ENCODE peak calls at places on chromosomes 2 and 18, in four cellular contexts. One of them, this sample, is unnamed.

GRCh38 chr2:120231974-120232635 is 8.9 kb upstream of the TMEM185B start:
- DNase-seq in neural progenitor cell: no peak
- DNase-seq in GM12891: peak; percentile 64
- DNase-seq in MV-4-11: peak; percentile 64
- DNase-seq in this sample: no peak

GRCh38 chr2:165790461-165790860 is 3.6 kb downstream of the GALNT3 start:
- DNase-seq in neural progenitor cell: no peak
- DNase-seq in GM12891: no peak
- DNase-seq in MV-4-11: no peak
- DNase-seq in this sample: no peak

GRCh38 chr2:156019341-156019740 is 313.2 kb downstream of the NR4A2 start:
- DNase-seq in neural progenitor cell: no peak
- DNase-seq in GM12891: no peak
- DNase-seq in MV-4-11: no peak
- DNase-seq in this sample: no peak

GRCh38 chr2:62215306-62216064 is 19.6 kb downstream of the B3GNT2 start:
- DNase-seq in neural progenitor cell: no peak
- DNase-seq in GM12891: no peak
- DNase-seq in MV-4-11: no peak
- DNase-seq in this sample: no peak

GRCh38 chr2:162007447-162008040 is 66.5 kb downstream of the DPP4 start:
- DNase-seq in neural progenitor cell: no peak
- DNase-seq in GM12891: no peak
- DNase-seq in MV-4-11: no peak
- DNase-seq in this sample: no peak

GRCh38 chr2:231099918-231100317 is 24.9 kb downstream of the HTR2B start:
- DNase-seq in neural progenitor cell: peak; percentile 41
- DNase-seq in GM12891: no peak
- DNase-seq in MV-4-11: peak; percentile 2
- DNase-seq in this sample: no peak

GRCh38 chr2:165164201-165164600 is 39.6 kb downstream of the SCN3A start:
- DNase-seq in neural progenitor cell: no peak
- DNase-seq in GM12891: no peak
- DNase-seq in MV-4-11: no peak
- DNase-seq in this sample: no peak

GRCh38 chr2:82896117-82896516 is 1563.0 kb downstream of the SUCLG1 start:
- DNase-seq in neural progenitor cell: no peak
- DNase-seq in GM12891: no peak
- DNase-seq in MV-4-11: no peak
- DNase-seq in this sample: no peak

GRCh38 chr2:203918839-203919238 is 17.7 kb upstream of the ICOS start:
- DNase-seq in neural progenitor cell: no peak
- DNase-seq in GM12891: no peak
- DNase-seq in MV-4-11: no peak
- DNase-seq in this sample: no peak

GRCh38 chr2:230578106-230578505 is 134.5 kb upstream of the CAB39 start:
- DNase-seq in neural progenitor cell: no peak
- DNase-seq in GM12891: no peak
- DNase-seq in MV-4-11: peak; percentile 47
- DNase-seq in this sample: no peak

GRCh38 chr2:109615637-109616144 is 1.5 kb downstream of the SOWAHC start:
- DNase-seq in neural progenitor cell: peak; percentile 37
- DNase-seq in GM12891: no peak
- DNase-seq in MV-4-11: no peak
- DNase-seq in this sample: no peak

GRCh38 chr18:685438-685837 is 27.0 kb downstream of the ENOSF1 start:
- DNase-seq in neural progenitor cell: peak; percentile 38
- DNase-seq in GM12891: no peak
- DNase-seq in MV-4-11: no peak
- DNase-seq in this sample: no peak